ENCODE peak calls at places on chromosomes 12 and 14, in four cellular contexts. One of them, this sample, is unnamed.

GRCh38 chr12:131242741-131243496 is 289.2 kb downstream of the ADGRD1 start:
- DNase-seq in uterus: no peak
- DNase-seq in cardiac fibroblast: no peak
- DNase-seq in fibroblast of mammary gland: peak
- DNase-seq in this sample: no peak

GRCh38 chr14:31435276-31435675 is 14.9 kb upstream of the HEATR5A start:
- DNase-seq in fibroblast of mammary gland: peak
- DNase-seq in cardiac fibroblast: peak
- DNase-seq in uterus: no peak
- DNase-seq in this sample: no peak

GRCh38 chr14:23442721-23443356 is 7.4 kb upstream of the MYH7 start:
- DNase-seq in uterus: no peak
- DNase-seq in fibroblast of mammary gland: no peak
- DNase-seq in cardiac fibroblast: no peak
- DNase-seq in this sample: no peak

GRCh38 chr12:99435095-99435791 is 212.3 kb upstream of the GARIN6 start:
- DNase-seq in cardiac fibroblast: no peak
- DNase-seq in fibroblast of mammary gland: no peak
- DNase-seq in uterus: no peak
- DNase-seq in this sample: no peak

GRCh38 chr12:61220337-61220736 is 1039.9 kb upstream of the USP15 start:
- DNase-seq in fibroblast of mammary gland: no peak
- DNase-seq in cardiac fibroblast: no peak
- DNase-seq in uterus: no peak
- DNase-seq in this sample: no peak

GRCh38 chr12:132074216-132074615 is 69.9 kb downstream of the DDX51 start:
- DNase-seq in uterus: no peak
- DNase-seq in fibroblast of mammary gland: no peak
- DNase-seq in cardiac fibroblast: no peak
- DNase-seq in this sample: no peak

GRCh38 chr12:114799574-114800487 is 115.9 kb upstream of the TBX3 start:
- DNase-seq in uterus: no peak
- DNase-seq in cardiac fibroblast: peak
- DNase-seq in fibroblast of mammary gland: no peak
- DNase-seq in this sample: no peak

GRCh38 chr12:48004039-48004940 is at the start of gene COL2A1:
- DNase-seq in uterus: no peak
- DNase-seq in fibroblast of mammary gland: no peak
- DNase-seq in cardiac fibroblast: peak
- DNase-seq in this sample: no peak

GRCh38 chr14:103189481-103190470 is 66.5 kb downstream of the TNFAIP2 start:
- DNase-seq in fibroblast of mammary gland: no peak
- DNase-seq in cardiac fibroblast: no peak
- DNase-seq in uterus: no peak
- DNase-seq in this sample: no peak

GRCh38 chr12:107349008-107349747 is 255.8 kb upstream of the CRY1 start:
- DNase-seq in cardiac fibroblast: peak
- DNase-seq in uterus: no peak
- DNase-seq in fibroblast of mammary gland: peak
- DNase-seq in this sample: no peak

GRCh38 chr14:92651793-92652382 is 96.5 kb downstream of the LGMN start:
- DNase-seq in uterus: no peak
- DNase-seq in cardiac fibroblast: no peak
- DNase-seq in fibroblast of mammary gland: no peak
- DNase-seq in this sample: peak

GRCh38 chr12:66418908-66419307 is 116.6 kb downstream of the HELB start:
- DNase-seq in cardiac fibroblast: no peak
- DNase-seq in uterus: no peak
- DNase-seq in fibroblast of mammary gland: no peak
- DNase-seq in this sample: no peak

GRCh38 chr12:93979189-93979588 is 169.2 kb upstream of the PLXNC1 start:
- DNase-seq in cardiac fibroblast: peak
- DNase-seq in fibroblast of mammary gland: peak
- DNase-seq in uterus: no peak
- DNase-seq in this sample: peak

GRCh38 chr14:64502476-64503183 is 1.0 kb downstream of the ZBTB25 start:
- DNase-seq in uterus: no peak
- DNase-seq in fibroblast of mammary gland: peak
- DNase-seq in cardiac fibroblast: no peak
- DNase-seq in this sample: no peak

GRCh38 chr14:100654814-100655795 is 67.9 kb upstream of the BEGAIN start:
- DNase-seq in uterus: no peak
- DNase-seq in cardiac fibroblast: no peak
- DNase-seq in fibroblast of mammary gland: no peak
- DNase-seq in this sample: peak

GRCh38 chr12:55809274-55809673 is 8.2 kb downstream of the SARNP start:
- DNase-seq in uterus: no peak
- DNase-seq in cardiac fibroblast: no peak
- DNase-seq in fibroblast of mammary gland: no peak
- DNase-seq in this sample: no peak

GRCh38 chr12:130053641-130054040 is 108.6 kb upstream of the FZD10 start:
- DNase-seq in fibroblast of mammary gland: no peak
- DNase-seq in uterus: no peak
- DNase-seq in cardiac fibroblast: no peak
- DNase-seq in this sample: no peak

GRCh38 chr12:76085159-76085868 is 829 bp upstream of the NAP1L1 start:
- DNase-seq in cardiac fibroblast: peak
- DNase-seq in fibroblast of mammary gland: peak
- DNase-seq in uterus: no peak
- DNase-seq in this sample: peak

GRCh38 chr12:92439397-92439779 is 263.4 kb upstream of the PLEKHG7 start:
- DNase-seq in cardiac fibroblast: peak
- DNase-seq in fibroblast of mammary gland: peak
- DNase-seq in uterus: peak
- DNase-seq in this sample: no peak

GRCh38 chr14:30369531-30370180 is 189.3 kb upstream of the G2E3 start:
- DNase-seq in cardiac fibroblast: no peak
- DNase-seq in uterus: no peak
- DNase-seq in fibroblast of mammary gland: no peak
- DNase-seq in this sample: no peak

GRCh38 chr12:82804601-82805000 is 117.9 kb downstream of the TMTC2 start:
- DNase-seq in cardiac fibroblast: no peak
- DNase-seq in uterus: no peak
- DNase-seq in fibroblast of mammary gland: no peak
- DNase-seq in this sample: no peak

GRCh38 chr12:47837190-47838171 is 17.8 kb upstream of the HDAC7 start:
- DNase-seq in fibroblast of mammary gland: peak
- DNase-seq in cardiac fibroblast: peak
- DNase-seq in uterus: peak
- DNase-seq in this sample: peak

GRCh38 chr12:59637657-59638150 is 41.9 kb downstream of the SLC16A7 start:
- DNase-seq in uterus: no peak
- DNase-seq in fibroblast of mammary gland: no peak
- DNase-seq in cardiac fibroblast: no peak
- DNase-seq in this sample: no peak

GRCh38 chr12:40017488-40017887 is 88.4 kb downstream of the SLC2A13 start:
- DNase-seq in uterus: no peak
- DNase-seq in cardiac fibroblast: no peak
- DNase-seq in fibroblast of mammary gland: peak
- DNase-seq in this sample: no peak

GRCh38 chr12:62934799-62935674 is at the start of gene PPM1H:
- DNase-seq in cardiac fibroblast: peak
- DNase-seq in uterus: peak
- DNase-seq in fibroblast of mammary gland: peak
- DNase-seq in this sample: peak
- TF ChIP-seq CTCF in cardiac fibroblast: peak
- TF ChIP-seq CTCF in uterus: peak
- TF ChIP-seq CTCF in fibroblast of mammary gland: no peak
- TF ChIP-seq CTCF in this sample: peak

GRCh38 chr12:20646239-20646827 is 48.8 kb upstream of the SLCO1C1 start:
- DNase-seq in fibroblast of mammary gland: peak
- DNase-seq in cardiac fibroblast: peak
- DNase-seq in uterus: no peak
- DNase-seq in this sample: peak
- TF ChIP-seq CTCF in fibroblast of mammary gland: peak
- TF ChIP-seq CTCF in cardiac fibroblast: peak
- TF ChIP-seq CTCF in uterus: no peak
- TF ChIP-seq CTCF in this sample: peak

DNA sequence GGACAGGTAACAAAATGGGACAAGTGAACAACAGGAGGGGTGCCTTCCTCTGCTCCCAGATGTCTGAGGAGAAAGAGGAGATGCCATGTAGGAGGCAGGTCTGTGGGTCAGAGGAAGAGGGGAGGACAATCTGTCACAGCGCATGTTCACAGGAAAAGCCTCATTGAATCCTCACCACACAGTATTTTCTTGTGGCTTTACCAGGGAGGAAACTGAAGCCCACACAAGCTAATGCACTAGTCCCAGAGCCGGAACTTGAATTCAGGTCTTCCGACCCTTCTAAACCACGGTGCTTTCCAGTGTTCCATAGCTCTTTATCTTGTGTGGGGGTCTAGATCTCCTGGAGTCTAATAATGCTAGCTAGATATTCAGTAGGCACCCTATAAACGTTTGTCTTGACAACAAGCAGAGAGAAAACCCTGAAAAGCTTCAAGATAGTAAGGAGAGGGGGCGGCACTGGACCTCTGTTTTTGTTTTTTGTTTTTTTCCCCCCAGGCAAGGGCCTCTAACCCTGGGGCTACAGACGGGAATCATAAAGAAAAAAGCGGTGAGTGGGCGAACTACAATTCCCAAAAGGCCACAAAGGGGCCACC is 374 bp upstream of the SHMT2 start:
- DNase-seq in uterus: no peak
- DNase-seq in cardiac fibroblast: no peak
- DNase-seq in fibroblast of mammary gland: no peak
- DNase-seq in this sample: no peak
- TF ChIP-seq CTCF in uterus: peak
- TF ChIP-seq CTCF in cardiac fibroblast: no peak
- TF ChIP-seq CTCF in fibroblast of mammary gland: no peak
- TF ChIP-seq CTCF in this sample: no peak

GRCh38 chr12:23927907-23928306 is 21.6 kb downstream of the SOX5 start:
- DNase-seq in uterus: no peak
- DNase-seq in fibroblast of mammary gland: no peak
- DNase-seq in cardiac fibroblast: no peak
- DNase-seq in this sample: no peak

GRCh38 chr12:23930599-23930998 is 18.9 kb downstream of the SOX5 start:
- DNase-seq in fibroblast of mammary gland: no peak
- DNase-seq in uterus: no peak
- DNase-seq in cardiac fibroblast: no peak
- DNase-seq in this sample: no peak

GRCh38 chr12:23931176-23931575 is 18.3 kb downstream of the SOX5 start:
- DNase-seq in fibroblast of mammary gland: no peak
- DNase-seq in uterus: no peak
- DNase-seq in cardiac fibroblast: no peak
- DNase-seq in this sample: no peak

DNA sequence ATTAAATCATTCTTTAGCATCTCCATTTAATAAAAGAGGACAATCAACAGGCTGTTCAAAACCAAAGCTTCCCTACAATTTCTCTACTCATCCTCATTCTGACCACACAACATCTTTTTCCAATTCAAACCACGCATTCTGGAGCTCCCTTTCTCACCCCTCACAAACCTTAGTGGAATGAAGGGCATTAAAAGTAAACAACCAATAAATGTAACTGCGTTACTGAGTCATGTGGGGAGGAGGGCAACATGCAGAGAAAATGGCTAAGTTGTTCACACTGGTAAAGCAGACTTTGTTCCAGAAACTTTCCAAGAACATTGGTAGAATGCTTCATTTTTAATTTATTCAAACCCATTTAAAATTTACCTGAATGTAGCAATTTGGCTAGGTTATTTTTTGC is 19.6 kb downstream of the SOX5 start:
- DNase-seq in fibroblast of mammary gland: peak
- DNase-seq in cardiac fibroblast: no peak
- DNase-seq in uterus: no peak
- DNase-seq in this sample: no peak
- TF ChIP-seq CTCF in fibroblast of mammary gland: no peak
- TF ChIP-seq CTCF in cardiac fibroblast: no peak
- TF ChIP-seq CTCF in uterus: no peak
- TF ChIP-seq CTCF in this sample: no peak

DNA sequence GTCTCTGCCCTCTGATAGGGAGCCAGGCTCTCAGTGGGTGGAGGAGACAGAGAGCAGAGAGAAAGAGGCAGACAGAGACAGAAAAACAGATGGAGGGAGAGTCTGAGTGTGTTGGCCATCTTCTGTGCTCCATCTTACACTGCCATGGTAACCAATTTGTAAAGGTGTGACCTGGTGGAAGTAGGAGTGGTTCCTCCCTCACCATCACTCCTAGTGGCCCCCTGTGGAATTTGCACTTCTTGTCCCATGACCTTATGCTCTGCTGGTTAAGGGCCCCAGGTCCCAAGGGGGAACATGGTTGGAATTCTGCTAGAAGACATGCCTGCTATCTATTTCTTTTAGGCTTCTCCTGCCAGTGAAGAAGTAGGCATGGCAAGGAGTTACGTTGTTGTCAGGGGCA is 376.7 kb upstream of the CCDC196 start:
- DNase-seq in uterus: no peak
- DNase-seq in cardiac fibroblast: no peak
- DNase-seq in fibroblast of mammary gland: no peak
- DNase-seq in this sample: no peak
- TF ChIP-seq CTCF in uterus: no peak
- TF ChIP-seq CTCF in cardiac fibroblast: no peak
- TF ChIP-seq CTCF in fibroblast of mammary gland: no peak
- TF ChIP-seq CTCF in this sample: no peak

GRCh38 chr12:120764766-120765165 is 39.1 kb downstream of the ACADS start:
- DNase-seq in cardiac fibroblast: no peak
- DNase-seq in uterus: no peak
- DNase-seq in fibroblast of mammary gland: peak
- DNase-seq in this sample: no peak

GRCh38 chr12:120766569-120766965 is 40.9 kb downstream of the ACADS start:
- DNase-seq in uterus: no peak
- DNase-seq in fibroblast of mammary gland: no peak
- DNase-seq in cardiac fibroblast: no peak
- DNase-seq in this sample: peak

GRCh38 chr12:120763250-120763649 is 37.6 kb downstream of the ACADS start:
- DNase-seq in uterus: no peak
- DNase-seq in fibroblast of mammary gland: no peak
- DNase-seq in cardiac fibroblast: no peak
- DNase-seq in this sample: no peak

GRCh38 chr12:120771097-120771496 is 45.5 kb downstream of the ACADS start:
- DNase-seq in cardiac fibroblast: no peak
- DNase-seq in fibroblast of mammary gland: no peak
- DNase-seq in uterus: no peak
- DNase-seq in this sample: no peak

GRCh38 chr12:120767071-120768024 is 41.7 kb downstream of the ACADS start:
- DNase-seq in uterus: no peak
- DNase-seq in fibroblast of mammary gland: no peak
- DNase-seq in cardiac fibroblast: no peak
- DNase-seq in this sample: peak
- TF ChIP-seq CTCF in uterus: no peak
- TF ChIP-seq CTCF in fibroblast of mammary gland: no peak
- TF ChIP-seq CTCF in cardiac fibroblast: no peak
- TF ChIP-seq CTCF in this sample: no peak